ENCODE peak calls at places on chromosomes 4 and X, in six cellular contexts. U is neuronal stem cell, M is H9, C is H1, H is mesenchymal stem cell, B is trophoblast cell. Q is an unnamed sample.

GRCh38 chrX:69285401-69285871 is 120.2 kb upstream of the PJA1 start:
- DNase-seq in U (no peak), M (no peak), C (no peak), H (no peak), B (no peak), Q (no peak)

GRCh38 chr4:169147217-169147616 is 123.5 kb downstream of the SH3RF1 start:
- DNase-seq in U (no peak), M (no peak), C (no peak), H (peak; percentile 26), B (no peak), Q (peak; percentile 34)

GRCh38 chrX:71366674-71367256 is 608 bp downstream of the TAF1 start:
- DNase-seq in U (no peak), M (no peak), C (no peak), H (peak; percentile 38), B (no peak), Q (peak; percentile 16)

GRCh38 chr4:168732714-168733113 is 235.9 kb downstream of the PALLD start:
- DNase-seq in U (no peak), M (no peak), C (no peak), H (no peak), B (no peak), Q (peak; percentile 79)

GRCh38 chr4:19254476-19254875 is 997.2 kb upstream of the SLIT2 start:
- DNase-seq in U (no peak), M (no peak), C (no peak), H (no peak), B (no peak), Q (no peak)

GRCh38 chrX:134685662-134686061 is 27.4 kb upstream of the PLAC1 start:
- DNase-seq in U (no peak), M (no peak), C (no peak), H (peak; percentile 65), B (no peak), Q (peak; percentile 55)

GRCh38 chr4:183435803-183436202 is 8.6 kb upstream of the CDKN2AIP start:
- DNase-seq in U (no peak), M (no peak), C (no peak), H (no peak), B (no peak), Q (no peak)

GRCh38 chr4:59179372-59179771 is 2020.8 kb upstream of the ADGRL3 start:
- DNase-seq in U (no peak), M (no peak), C (no peak), H (no peak), B (no peak), Q (no peak)

GRCh38 chr4:142551513-142552280 is 294.4 kb downstream of the INPP4B start:
- DNase-seq in U (no peak), M (no peak), C (no peak), H (no peak), B (no peak), Q (no peak)

GRCh38 chr4:13530823-13531608 is 13.3 kb downstream of the NKX3-2 start:
- DNase-seq in U (no peak), M (peak; percentile 94), C (no peak), H (no peak), B (no peak), Q (no peak)

GRCh38 chrX:49309401-49309981 is 6.0 kb downstream of the GAGE10 start:
- DNase-seq in U (no peak), M (peak; percentile 51), C (peak; percentile 29), H (peak; percentile 23), B (no peak), Q (peak; percentile 22)
- H4K91ac ChIP-seq in U (no peak overlapping the region), M (no peak overlapping the region), C (no peak overlapping the region), H (no peak overlapping the region), B (peak overlapping the region; percentile 68), Q (no peak overlapping the region)

DNA sequence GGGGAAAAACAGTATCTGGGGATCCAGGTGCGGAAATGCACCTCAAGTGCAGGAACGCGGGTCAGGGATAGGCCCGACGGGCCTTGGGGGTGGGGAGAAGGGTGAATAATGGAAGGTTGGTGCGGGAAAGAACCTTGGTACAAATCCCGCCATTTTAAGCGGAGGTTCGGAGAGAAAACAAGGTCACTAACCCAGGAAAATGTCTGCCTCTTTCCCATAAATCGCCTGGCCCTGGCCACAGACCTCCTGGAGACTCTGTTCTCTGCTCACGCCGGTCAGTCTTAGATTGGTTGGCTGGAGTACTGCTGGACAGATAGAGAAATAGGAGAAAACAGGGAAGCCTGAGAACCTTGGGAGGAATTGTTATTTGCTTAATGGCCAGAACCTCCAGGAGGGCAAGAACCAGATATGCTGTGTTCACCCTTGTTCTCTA is 897 bp upstream of the FBXL5 start:
- DNase-seq in U (peak; percentile 18), M (peak; percentile 72), C (no peak), H (no peak), B (no peak), Q (no peak)
- H3K23ac ChIP-seq in U (no peak overlapping the region), M (no peak overlapping the region), C (no peak overlapping the region), H (peak overlapping the region; percentile 21), B (no peak overlapping the region), Q (peak overlapping the region; percentile 74)

GRCh38 chr4:101174679-101175078 is 172.6 kb downstream of the PPP3CA start:
- DNase-seq in U (no peak), M (no peak), C (no peak), H (no peak), B (no peak), Q (no peak)

GRCh38 chr4:101163936-101164335 is 183.4 kb downstream of the PPP3CA start:
- DNase-seq in U (no peak), M (no peak), C (no peak), H (peak; percentile 43), B (no peak), Q (peak; percentile 18)

GRCh38 chr4:101171747-101172146 is 175.6 kb downstream of the PPP3CA start:
- DNase-seq in U (no peak), M (no peak), C (no peak), H (peak; percentile 46), B (no peak), Q (peak; percentile 68)

DNA sequence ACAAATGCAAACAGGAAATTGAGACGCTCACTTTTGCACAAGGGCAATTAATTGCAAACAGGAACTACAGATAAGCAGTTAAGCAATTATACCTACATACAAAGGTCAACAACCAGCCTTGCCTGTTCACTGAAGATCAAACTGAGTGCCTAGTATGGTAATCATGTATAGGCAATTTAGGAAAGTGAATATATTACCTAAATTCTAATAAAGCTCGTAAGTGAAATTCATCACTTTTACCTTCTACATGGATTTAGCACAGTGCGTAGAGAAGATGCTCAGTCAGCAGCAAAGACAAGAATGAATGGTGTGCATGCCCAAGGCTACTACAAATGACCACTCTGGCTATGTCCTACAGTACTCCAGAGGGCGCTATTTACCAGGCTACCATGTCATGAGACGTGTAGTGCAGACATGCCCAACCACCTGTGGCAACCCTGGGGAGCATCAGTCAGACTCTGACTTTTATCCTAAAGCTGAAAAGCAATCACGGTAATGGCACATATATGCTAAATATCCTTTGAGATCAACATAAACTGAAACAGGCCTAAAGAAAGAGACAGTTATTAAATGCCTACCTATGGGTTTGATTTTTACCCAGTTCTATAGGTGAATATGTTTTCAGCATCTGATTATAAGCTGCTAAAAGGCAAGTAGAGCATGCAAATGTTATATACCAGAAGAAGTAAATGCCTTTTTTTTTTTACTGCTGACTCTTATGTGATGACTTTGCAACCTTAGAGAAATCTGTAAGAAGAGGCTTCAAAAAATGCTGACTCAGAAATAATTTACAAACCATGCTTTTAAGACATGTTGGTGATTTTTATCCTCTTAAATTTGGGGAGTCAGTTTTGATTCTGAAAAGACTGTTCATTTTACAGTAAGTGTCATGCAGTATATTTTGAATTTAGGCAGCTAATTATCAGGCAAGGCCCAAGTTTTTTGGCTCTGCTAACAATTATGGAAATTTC is 178.0 kb downstream of the PPP3CA start:
- DNase-seq in U (peak; percentile 60), M (peak; percentile 80), C (peak; percentile 25), H (peak; percentile 71), B (peak; percentile 76), Q (peak; percentile 65)
- H4K91ac ChIP-seq in U (no peak overlapping the region), M (no peak overlapping the region), C (no peak overlapping the region), H (no peak overlapping the region), B (no peak overlapping the region), Q (no peak overlapping the region)

GRCh38 chr4:139469869-139470268 is 15.9 kb downstream of the RAB33B start:
- DNase-seq in U (no peak), M (no peak), C (no peak), H (no peak), B (no peak), Q (no peak)
- H3K23ac ChIP-seq in U (no peak overlapping the region), M (no peak overlapping the region), C (no peak overlapping the region), H (no peak overlapping the region), B (no peak overlapping the region), Q (no peak overlapping the region)

GRCh38 chrX:30253257-30253656 is 6.3 kb downstream of the MAGEB1 start:
- DNase-seq in U (no peak), M (no peak), C (no peak), H (no peak), B (no peak), Q (no peak)
- H4K91ac ChIP-seq in U (no peak overlapping the region), M (no peak overlapping the region), C (no peak overlapping the region), H (no peak overlapping the region), B (no peak overlapping the region), Q (no peak overlapping the region)

DNA sequence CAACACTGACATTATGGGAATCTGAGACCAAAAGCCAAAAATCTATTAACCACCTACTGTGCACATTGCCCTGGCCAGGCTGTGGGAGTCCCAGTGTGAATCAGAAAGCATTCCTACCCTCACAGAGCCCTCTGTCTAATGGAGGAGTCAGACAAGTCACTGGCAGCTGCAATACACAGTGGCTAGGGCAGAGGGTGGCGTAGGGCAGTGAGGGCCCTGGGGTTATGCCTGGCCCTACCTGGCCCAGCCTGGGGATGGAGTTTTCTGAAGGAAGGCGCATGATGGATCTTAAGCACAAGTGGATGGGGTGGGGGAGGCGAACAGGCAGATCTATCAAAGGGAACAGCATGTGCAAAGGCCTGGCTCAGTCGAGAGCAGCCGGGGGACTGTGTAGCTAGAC is 10.8 kb downstream of the JAKMIP1 start:
- DNase-seq in U (no peak), M (no peak), C (no peak), H (no peak), B (no peak), Q (no peak)
- H3K23ac ChIP-seq in U (peak overlapping the region; percentile 38), M (no peak overlapping the region), C (no peak overlapping the region), H (no peak overlapping the region), B (no peak overlapping the region), Q (no peak overlapping the region)

Q was measured in IMR-90.